ENCODE peak calls at places on chromosomes 12 and 14, in eight cellular contexts. M is endothelial cell of umbilical vein, N is HepG2, E is SK-N-MC, F is HCT116, G is K562, L is H1, P is GM12878. A is an unnamed sample.

GRCh38 chr14:22460461-22461195 is 128.4 kb downstream of the DAD1 start:
- DNase-seq in M (no peak), N (no peak), E (no peak), F (no peak), G (peak; percentile 7), L (no peak), P (no peak), A (no peak)

GRCh38 chr12:5511256-5511643 is 79.3 kb downstream of the NTF3 start:
- DNase-seq in M (no peak), N (no peak), E (no peak), F (no peak), G (no peak), L (no peak), P (no peak), A (no peak)

GRCh38 chr14:66636240-66636639 is 128.3 kb downstream of the GPHN start:
- DNase-seq in M (no peak), N (no peak), E (no peak), F (no peak), G (no peak), L (no peak), P (no peak), A (no peak)

GRCh38 chr14:105013150-105013787 is 7.6 kb downstream of the CDCA4 start:
- DNase-seq in M (no peak), N (no peak), E (no peak), F (no peak), G (no peak), L (no peak), P (no peak), A (no peak)

GRCh38 chr12:92593734-92594402 is 108.9 kb upstream of the PLEKHG7 start:
- DNase-seq in M (peak; percentile 42), N (peak; percentile 54), E (no peak), F (no peak), G (no peak), L (no peak), P (peak; percentile 96), A (no peak)

GRCh38 chr12:51751657-51752056 is 96.9 kb downstream of the FIGNL2 start:
- DNase-seq in M (peak; percentile 87), N (no peak), E (no peak), F (no peak), G (no peak), L (no peak), P (no peak), A (no peak)

GRCh38 chr12:15603461-15604085 is 185.6 kb downstream of the EPS8 start:
- DNase-seq in M (no peak), N (peak; percentile 13), E (peak; percentile 48), F (no peak), G (no peak), L (no peak), P (no peak), A (no peak)

GRCh38 chr12:122206111-122206881 is 2.8 kb downstream of the B3GNT4 start:
- DNase-seq in M (no peak), N (no peak), E (no peak), F (no peak), G (no peak), L (no peak), P (no peak), A (no peak)

GRCh38 chr12:7346571-7347225 is 42.8 kb downstream of the ACSM4 start:
- DNase-seq in M (no peak), N (no peak), E (peak; percentile 73), F (no peak), G (no peak), L (no peak), P (no peak), A (peak; percentile 3)

GRCh38 chr12:15982921-15983320 is 71.8 kb downstream of the DERA start:
- DNase-seq in M (no peak), N (no peak), E (no peak), F (no peak), G (no peak), L (no peak), P (no peak), A (no peak)

GRCh38 chr14:75609606-75610476 is 31.4 kb downstream of the FLVCR2 start:
- DNase-seq in M (no peak), N (no peak), E (no peak), F (no peak), G (no peak), L (no peak), P (no peak), A (no peak)

GRCh38 chr14:75453817-75454434 is 26.1 kb downstream of the JDP2 start:
- DNase-seq in M (no peak), N (no peak), E (no peak), F (no peak), G (peak; percentile 27), L (no peak), P (peak; percentile 61), A (peak; percentile 42)

DNA sequence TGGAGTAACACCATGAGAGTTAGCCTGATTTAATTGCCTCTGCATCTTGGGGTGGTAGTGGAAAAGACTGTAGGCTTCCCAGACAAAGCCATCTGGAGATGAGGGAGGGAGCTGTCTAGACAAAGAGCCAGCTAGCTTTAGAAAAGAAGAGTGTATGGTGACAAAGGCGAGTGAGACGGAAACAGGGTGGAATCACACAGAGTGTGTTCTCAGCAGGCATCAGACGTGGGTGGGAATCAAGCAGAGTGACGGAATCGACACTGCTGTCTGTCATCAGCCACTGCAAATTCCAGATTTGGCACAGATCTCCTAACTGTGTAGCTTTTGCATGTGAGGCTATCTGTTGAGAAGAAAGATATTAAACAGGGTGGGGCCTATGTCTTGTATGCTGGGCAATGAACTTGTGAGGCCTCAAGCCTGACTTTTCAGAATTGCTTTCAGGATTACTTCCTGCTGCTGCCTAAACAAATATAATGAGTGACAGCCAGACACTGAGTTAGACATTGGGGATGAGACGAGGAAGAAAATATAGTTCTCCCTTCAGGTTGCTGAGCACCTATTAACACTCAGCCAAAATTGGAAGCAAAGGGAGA is 236.5 kb upstream of the GRIP1 start:
- DNase-seq in M (no peak), N (no peak), E (no peak), F (no peak), G (no peak), L (no peak), P (no peak), A (no peak)
- H3K4me3 ChIP-seq in M (no peak overlapping the region), N (no peak overlapping the region), E (no peak overlapping the region), F (no peak overlapping the region), G (no peak overlapping the region), L (no peak overlapping the region), P (no peak overlapping the region), A (no peak overlapping the region)

GRCh38 chr14:58151701-58152568 is at the start of gene ARMH4:
- DNase-seq in M (peak; percentile 81), N (peak; percentile 63), E (no peak), F (peak; percentile 57), G (peak; percentile 72), L (peak; percentile 86), P (no peak), A (peak; percentile 95)
- TF ChIP-seq EZH2 in M (peak; percentile 26), N (peak; percentile 76), E (no peak), F (no peak), G (no peak), L (no peak), P (no peak), A (no peak)

GRCh38 chr12:54395545-54395944 is 11.0 kb upstream of the ZNF385A start:
- DNase-seq in M (no peak), N (no peak), E (no peak), F (no peak), G (no peak), L (no peak), P (no peak), A (no peak)

GRCh38 chr12:54398995-54399793 is 14.7 kb upstream of the ZNF385A start:
- DNase-seq in M (peak; percentile 86), N (peak; percentile 62), E (peak; percentile 45), F (peak; percentile 48), G (peak; percentile 85), L (peak; percentile 98), P (no peak), A (peak; percentile 89)

GRCh38 chr12:54394986-54395385 is 10.5 kb upstream of the ZNF385A start:
- DNase-seq in M (no peak), N (no peak), E (no peak), F (no peak), G (no peak), L (no peak), P (no peak), A (no peak)

GRCh38 chr12:54398218-54398617 is 13.7 kb upstream of the ZNF385A start:
- DNase-seq in M (no peak), N (no peak), E (no peak), F (no peak), G (no peak), L (no peak), P (no peak), A (no peak)

DNA sequence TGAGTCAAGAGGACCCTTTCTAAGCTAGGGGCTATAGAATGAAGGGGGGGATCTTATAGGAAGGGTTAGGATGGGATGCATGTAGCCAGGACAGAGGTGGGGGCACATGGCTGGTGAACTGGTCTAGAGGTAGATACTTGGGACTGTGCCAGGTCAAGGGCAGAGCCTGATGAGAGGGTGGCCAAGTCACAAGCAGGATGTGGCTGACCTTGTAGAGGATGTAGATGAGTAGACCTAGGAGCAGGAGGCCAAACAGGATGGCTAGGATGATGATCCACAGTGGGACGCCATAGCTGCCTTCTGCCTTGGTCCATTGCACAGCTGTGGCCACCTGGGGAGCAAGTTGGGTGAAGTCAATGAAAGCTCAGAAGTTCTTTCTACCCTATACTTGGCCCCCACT is 12.6 kb upstream of the ZNF385A start:
- DNase-seq in M (no peak), N (no peak), E (no peak), F (no peak), G (no peak), L (no peak), P (no peak), A (no peak)
- TF ChIP-seq POLR2AphosphoS5 in M (peak; percentile 35), N (no peak), E (no peak), F (no peak), G (no peak), L (no peak), P (no peak), A (no peak)

GRCh38 chr14:35395283-35395682 is 9.3 kb downstream of the NFKBIA start:
- DNase-seq in M (no peak), N (no peak), E (no peak), F (no peak), G (no peak), L (no peak), P (no peak), A (no peak)

GRCh38 chr14:35393826-35394225 is 10.7 kb downstream of the NFKBIA start:
- DNase-seq in M (no peak), N (no peak), E (no peak), F (no peak), G (no peak), L (no peak), P (no peak), A (no peak)

GRCh38 chr14:35391388-35391710 is 13.2 kb downstream of the NFKBIA start:
- DNase-seq in M (no peak), N (no peak), E (no peak), F (no peak), G (no peak), L (no peak), P (no peak), A (no peak)

GRCh38 chr14:35390577-35391387 is 13.8 kb downstream of the NFKBIA start:
- DNase-seq in M (no peak), N (no peak), E (no peak), F (no peak), G (peak; percentile 56), L (no peak), P (no peak), A (no peak)

DNA sequence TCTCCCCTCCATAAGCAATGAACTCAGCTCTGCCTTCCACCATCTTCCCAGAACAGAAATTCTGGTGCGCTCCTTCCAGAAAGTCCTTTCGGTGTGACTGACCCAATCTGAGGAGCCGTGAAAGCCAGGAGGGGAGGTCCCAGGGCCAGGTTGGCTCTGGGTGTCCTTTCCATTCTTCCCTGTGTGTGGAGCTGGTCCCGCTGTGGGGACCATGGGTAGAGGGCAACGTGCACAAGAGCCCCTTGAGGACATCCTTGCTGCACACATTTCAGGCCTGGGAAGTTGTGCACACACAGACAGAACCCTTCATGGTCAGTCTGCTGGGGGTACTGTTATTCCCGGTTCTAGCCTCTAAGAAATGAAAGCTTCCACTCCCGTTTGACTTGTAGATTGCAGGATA is 10.2 kb downstream of the NFKBIA start:
- DNase-seq in M (no peak), N (peak; percentile 53), E (no peak), F (no peak), G (no peak), L (no peak), P (no peak), A (no peak)
- H3K4me3 ChIP-seq in M (no peak overlapping the region), N (no peak overlapping the region), E (no peak overlapping the region), F (no peak overlapping the region), G (no peak overlapping the region), L (no peak overlapping the region), P (no peak overlapping the region), A (no peak overlapping the region)

A was measured in GM23338.